ENCODE peak calls at places on chromosomes 2 and 18, in four cellular contexts. U is left ventricle myocardium inferior, O is GM23248, D is ureter. P is an unnamed sample.

GRCh38 chr2:158778243-158778642 is 16.9 kb upstream of the DAPL1 start:
- DNase-seq in U (no peak), O (no peak), D (no peak), P (no peak)

GRCh38 chr2:31440764-31441163 is 26.2 kb upstream of the XDH start:
- DNase-seq in U (no peak), O (peak; percentile 88), D (no peak), P (no peak)

GRCh38 chr2:127080941-127081769 is 25.8 kb downstream of the BIN1 start:
- DNase-seq in U (no peak), O (no peak), D (no peak), P (no peak)

GRCh38 chr2:232458661-232459418 is 2.9 kb downstream of the ALPI start:
- DNase-seq in U (no peak), O (no peak), D (no peak), P (no peak)

GRCh38 chr18:75377258-75377657 is 50.2 kb downstream of the SMIM21 start:
- DNase-seq in U (no peak), O (no peak), D (no peak), P (no peak)

GRCh38 chr2:120564213-120565094 is 171.2 kb upstream of the GLI2 start:
- DNase-seq in U (no peak), O (no peak), D (peak; percentile 78), P (peak; percentile 48)

GRCh38 chr2:117055499-117056375 is 758.8 kb upstream of the DDX18 start:
- DNase-seq in U (no peak), O (no peak), D (no peak), P (no peak)

GRCh38 chr2:158686166-158686792 is 108.8 kb upstream of the DAPL1 start:
- DNase-seq in U (peak; percentile 31), O (peak; percentile 68), D (no peak), P (no peak)

GRCh38 chr2:197141669-197142068 is 168.9 kb downstream of the ANKRD44 start:
- DNase-seq in U (no peak), O (no peak), D (no peak), P (no peak)

GRCh38 chr2:65351234-65351947 is 81.0 kb downstream of the SPRED2 start:
- DNase-seq in U (no peak), O (peak; percentile 23), D (no peak), P (no peak)

GRCh38 chr18:53819671-53820070 is 404.8 kb downstream of the MBD2 start:
- DNase-seq in U (no peak), O (no peak), D (no peak), P (no peak)

GRCh38 chr2:227767830-227768229 is 22.1 kb downstream of the SCYGR8 start:
- DNase-seq in U (no peak), O (no peak), D (no peak), P (no peak)

GRCh38 chr2:160224507-160224906 is 24.4 kb upstream of the ITGB6 start:
- DNase-seq in U (no peak), O (peak; percentile 30), D (no peak), P (no peak)

GRCh38 chr2:180000434-180000833 is 6.7 kb downstream of the CWC22 start:
- DNase-seq in U (no peak), O (peak; percentile 39), D (no peak), P (no peak)

GRCh38 chr2:219687266-219687665 is 59.8 kb downstream of the SLC4A3 start:
- DNase-seq in U (no peak), O (peak; percentile 31), D (no peak), P (no peak)

GRCh38 chr2:10258326-10258725 is 44.4 kb upstream of the HPCAL1 start:
- DNase-seq in U (no peak), O (no peak), D (no peak), P (no peak)

GRCh38 chr18:75264195-75264594 is 53.6 kb downstream of the TSHZ1 start:
- DNase-seq in U (no peak), O (no peak), D (no peak), P (no peak)

GRCh38 chr2:43745457-43745856 is 28.4 kb upstream of the DYNC2LI1 start:
- DNase-seq in U (no peak), O (peak; percentile 52), D (no peak), P (no peak)

GRCh38 chr2:229927817-229928321 is 5.6 kb downstream of the FBXO36 start:
- DNase-seq in U (no peak), O (peak; percentile 73), D (no peak), P (no peak)

GRCh38 chr2:21804151-21804550 is 680.4 kb downstream of the TDRD15 start:
- DNase-seq in U (no peak), O (no peak), D (no peak), P (no peak)

GRCh38 chr2:190123956-190124355 is 61.4 kb upstream of the MSTN start:
- DNase-seq in U (no peak), O (peak; percentile 24), D (no peak), P (no peak)

GRCh38 chr2:71153585-71153984 is 23.2 kb downstream of the MPHOSPH10 start:
- DNase-seq in U (no peak), O (no peak), D (no peak), P (no peak)

GRCh38 chr2:12465631-12466135 is 251.1 kb upstream of the TRIB2 start:
- DNase-seq in U (peak; percentile 22), O (no peak), D (no peak), P (peak; percentile 69)

P was measured in Right ventricle myocardium inferior.